ENCODE peak calls at places on chromosomes 5 and 9, in six cellular contexts. H, Z, M, L, P and W are unnamed samples.

GRCh38 chr9:99253134-99253533 is 31.1 kb downstream of the SEC61B start:
- DNase-seq in H (no peak), Z (no peak), M (no peak), L (no peak), P (no peak), W (no peak)

GRCh38 chr9:98192503-98193335 is at the start of gene CORO2A:
- DNase-seq in H (peak; percentile 89), Z (peak; percentile 67), M (peak; percentile 80), L (peak; percentile 80), P (peak; percentile 83), W (peak; percentile 75)

GRCh38 chr5:127088226-127088625 is 14.9 kb upstream of the C5orf63 start:
- DNase-seq in H (no peak), Z (no peak), M (peak; percentile 13), L (no peak), P (peak; percentile 95), W (no peak)

GRCh38 chr5:76384705-76385104 is 18.4 kb upstream of the IQGAP2 start:
- DNase-seq in H (no peak), Z (no peak), M (no peak), L (no peak), P (no peak), W (no peak)

GRCh38 chr9:111798786-111799185 is 4.0 kb upstream of the SHOC1 start:
- DNase-seq in H (no peak), Z (no peak), M (no peak), L (no peak), P (peak; percentile 38), W (no peak)

GRCh38 chr9:85742630-85742928 is 825 bp upstream of the AGTPBP1 start:
- DNase-seq in H (no peak), Z (no peak), M (no peak), L (no peak), P (peak; percentile 57), W (no peak)

GRCh38 chr9:130020618-130021017 is 22.4 kb downstream of the FNBP1 start:
- DNase-seq in H (no peak), Z (no peak), M (no peak), L (no peak), P (no peak), W (no peak)

GRCh38 chr9:133759146-133759900 is 21.2 kb upstream of the SARDH start:
- DNase-seq in H (peak; percentile 89), Z (no peak), M (no peak), L (no peak), P (no peak), W (peak; percentile 55)

GRCh38 chr5:64767959-64768357 is 533 bp downstream of the SREK1IP1 start:
- DNase-seq in H (no peak), Z (no peak), M (no peak), L (no peak), P (no peak), W (no peak)

GRCh38 chr9:35763803-35764202 is 9.7 kb upstream of the MSMP start:
- DNase-seq in H (no peak), Z (no peak), M (no peak), L (no peak), P (no peak), W (no peak)

GRCh38 chr9:33448159-33448511 is 742 bp upstream of the AQP3 start:
- DNase-seq in H (no peak), Z (no peak), M (no peak), L (no peak), P (peak; percentile 18), W (no peak)

GRCh38 chr9:131503626-131504465 is 1.1 kb downstream of the POMT1 start:
- DNase-seq in H (no peak), Z (peak; percentile 31), M (peak; percentile 18), L (no peak), P (peak; percentile 68), W (no peak)

GRCh38 chr9:126436545-126437269 is 110.1 kb downstream of the MVB12B start:
- DNase-seq in H (no peak), Z (no peak), M (no peak), L (no peak), P (peak; percentile 31), W (no peak)

GRCh38 chr9:116686135-116686534 is 970 bp upstream of the TRIM32 start:
- DNase-seq in H (no peak), Z (no peak), M (no peak), L (no peak), P (no peak), W (no peak)

GRCh38 chr9:36150529-36151305 is 14.2 kb downstream of the GLIPR2 start:
- DNase-seq in H (peak; percentile 43), Z (no peak), M (no peak), L (no peak), P (no peak), W (no peak)

GRCh38 chr9:108599571-108599970 is 256.2 kb downstream of the ACTL7B start:
- DNase-seq in H (no peak), Z (no peak), M (no peak), L (no peak), P (no peak), W (no peak)

GRCh38 chr9:128455849-128456612 is at the start of gene ODF2:
- DNase-seq in H (peak; percentile 99), Z (peak; percentile 98), M (peak; percentile 98), L (peak; percentile 97), P (peak; percentile 93), W (peak; percentile 98)

GRCh38 chr9:105656131-105656921 is 5.9 kb upstream of the TAL2 start:
- DNase-seq in H (peak; percentile 75), Z (no peak), M (peak; percentile 49), L (no peak), P (peak; percentile 9), W (peak; percentile 35)

GRCh38 chr9:87158779-87159178 is 211.5 kb upstream of the GAS1 start:
- DNase-seq in H (no peak), Z (no peak), M (no peak), L (no peak), P (no peak), W (no peak)

GRCh38 chr9:36488322-36488838 is 84.3 kb upstream of the MELK start:
- DNase-seq in H (no peak), Z (no peak), M (no peak), L (no peak), P (no peak), W (no peak)

GRCh38 chr9:132669636-132670358 is at the start of gene DDX31:
- DNase-seq in H (peak; percentile 95), Z (peak; percentile 81), M (peak; percentile 80), L (peak; percentile 68), P (peak; percentile 80), W (peak; percentile 85)

GRCh38 chr5:140106101-140106500 is 7.8 kb upstream of the PURA start:
- DNase-seq in H (no peak), Z (no peak), M (no peak), L (no peak), P (no peak), W (no peak)

DNA sequence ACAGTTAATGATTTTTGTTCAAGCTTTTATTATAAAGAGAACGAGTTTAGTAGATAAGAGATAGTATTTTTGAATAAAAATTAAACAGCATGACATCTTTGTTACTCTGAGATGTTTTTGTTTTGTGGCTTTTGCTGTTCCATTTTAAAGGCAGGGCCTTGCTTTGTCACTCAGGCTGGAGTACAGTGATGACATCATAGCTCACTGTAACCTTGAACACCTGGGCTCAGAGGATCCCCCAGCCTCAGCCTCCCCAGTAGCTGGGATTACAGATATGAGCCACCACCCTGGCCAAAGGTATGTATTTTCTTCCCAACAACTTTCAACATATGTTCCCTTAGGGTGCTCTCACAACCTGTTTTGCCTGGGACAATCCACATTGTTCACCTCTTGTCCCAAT is 730.9 kb upstream of the RGMB start:
- DNase-seq in H (no peak), Z (no peak), M (no peak), L (no peak), P (no peak), W (no peak)
- H3K4me3 ChIP-seq in H (no peak overlapping the region), Z (no peak overlapping the region), M (no peak overlapping the region), L (no peak overlapping the region), P (no peak overlapping the region), W (no peak overlapping the region)

GRCh38 chr9:136714096-136714875 is 1.9 kb downstream of the DIPK1B start:
- DNase-seq in H (peak; percentile 89), Z (no peak), M (no peak), L (no peak), P (no peak), W (peak; percentile 68)

GRCh38 chr9:136714876-136715239 is 2.5 kb downstream of the DIPK1B start:
- DNase-seq in H (no peak), Z (no peak), M (no peak), L (no peak), P (no peak), W (no peak)

GRCh38 chr9:136712690-136713554 is 550 bp downstream of the DIPK1B start:
- DNase-seq in H (no peak), Z (no peak), M (no peak), L (no peak), P (no peak), W (no peak)

GRCh38 chr9:136711751-136712689 is at the start of gene DIPK1B:
- DNase-seq in H (no peak), Z (no peak), M (no peak), L (no peak), P (no peak), W (no peak)

DNA sequence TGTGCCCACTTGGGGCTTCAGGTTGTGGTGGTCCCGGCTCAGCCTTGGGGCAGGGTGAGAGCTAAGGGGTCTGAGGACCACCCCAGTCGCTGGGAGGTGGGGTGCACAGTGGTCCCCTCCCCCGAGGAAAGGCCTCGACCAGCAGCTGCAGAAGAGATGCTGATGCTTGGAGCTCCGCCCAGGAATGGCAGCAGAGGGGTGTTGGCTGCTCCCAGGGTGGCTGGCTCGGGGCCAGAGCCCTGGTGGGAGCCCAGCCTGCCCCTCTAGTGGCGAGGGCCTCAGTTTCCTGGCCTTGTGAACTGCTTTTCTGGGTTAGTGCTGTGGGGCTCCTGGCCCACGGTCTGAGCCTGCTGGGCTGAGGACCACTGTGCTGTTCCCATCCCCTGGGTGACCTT is 1.2 kb downstream of the DIPK1B start:
- DNase-seq in H (no peak), Z (no peak), M (no peak), L (no peak), P (no peak), W (no peak)
- H3K4me3 ChIP-seq in H (peak overlapping the region; percentile 53), Z (no peak overlapping the region), M (peak overlapping the region; percentile 66), L (peak overlapping the region; percentile 67), P (no peak overlapping the region), W (peak overlapping the region; percentile 81)

DNA sequence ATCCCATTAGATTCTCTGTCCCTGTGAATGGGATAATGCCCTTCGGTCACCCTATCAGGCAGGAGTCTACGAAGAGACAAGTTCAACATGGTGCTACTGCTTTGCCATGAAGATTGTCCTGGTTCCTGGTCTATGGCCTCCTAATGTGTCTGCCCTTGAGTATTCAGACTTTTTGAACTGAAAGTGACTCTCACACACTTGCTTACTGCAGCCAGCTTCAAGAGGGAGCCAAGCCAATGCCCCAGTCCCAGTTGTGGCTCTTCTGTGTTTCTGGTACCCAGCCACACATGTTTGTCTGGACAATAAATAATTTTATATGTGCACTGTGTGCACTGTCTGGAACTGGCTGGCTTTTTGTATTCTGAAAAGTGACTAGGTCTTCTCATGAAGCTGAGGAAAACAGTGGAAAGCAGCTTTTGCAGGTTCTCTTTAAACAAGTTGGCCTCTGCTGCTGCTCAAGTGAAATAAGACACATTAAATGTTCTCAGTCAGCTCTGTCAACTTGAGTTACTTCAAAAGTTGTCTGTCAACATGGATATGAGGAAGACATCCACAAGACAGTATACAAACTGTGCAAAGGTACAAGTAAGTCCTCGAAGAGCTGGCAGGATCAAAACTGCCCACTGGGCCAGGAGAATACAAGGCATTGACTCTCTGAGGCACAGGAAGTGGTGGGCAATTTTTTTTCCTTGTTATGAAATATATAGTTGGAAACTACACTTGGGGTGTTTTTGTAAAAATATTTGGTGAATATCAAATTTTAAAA is 60.0 kb downstream of the ZNF608 start:
- DNase-seq in H (no peak), Z (no peak), M (no peak), L (no peak), P (no peak), W (no peak)
- H3K4me3 ChIP-seq in H (no peak overlapping the region), Z (no peak overlapping the region), M (no peak overlapping the region), L (no peak overlapping the region), P (no peak overlapping the region), W (no peak overlapping the region)

GRCh38 chr5:141303756-141304155 is at the start of gene SLC25A2:
- DNase-seq in H (no peak), Z (no peak), M (no peak), L (no peak), P (no peak), W (no peak)

GRCh38 chr5:141306630-141307029 is 2.8 kb upstream of the SLC25A2 start:
- DNase-seq in H (no peak), Z (no peak), M (no peak), L (no peak), P (no peak), W (no peak)
- H3K4me3 ChIP-seq in H (no peak overlapping the region), Z (no peak overlapping the region), M (no peak overlapping the region), L (no peak overlapping the region), P (no peak overlapping the region), W (no peak overlapping the region)